ENCODE peak calls at places on chromosomes 1 and 21, in six cellular contexts. Q, F, I, W, D and X are unnamed samples.

GRCh38 chr1:209937996-209938959 is at the start of gene SYT14:
- DNase-seq in D (peak; percentile 3), I (peak; percentile 85), W (peak; percentile 82), Q (no peak), F (peak; percentile 15), X (no peak)

GRCh38 chr1:205319081-205320018 is 2.2 kb downstream of the NUAK2 start:
- DNase-seq in F (peak; percentile 91), W (peak; percentile 64), D (peak; percentile 28), I (no peak), Q (peak; percentile 58), X (peak; percentile 71)

GRCh38 chr1:16441312-16441641 is 753 bp downstream of the NECAP2 start:
- DNase-seq in Q (no peak), D (no peak), W (peak; percentile 7), I (no peak), F (no peak), X (no peak)

GRCh38 chr21:38784458-38785266 is 21.1 kb upstream of the ETS2 start:
- DNase-seq in W (no peak), I (no peak), D (no peak), F (no peak), Q (no peak), X (no peak)

GRCh38 chr1:240496941-240497340 is 115.0 kb downstream of the GREM2 start:
- DNase-seq in D (no peak), F (no peak), I (no peak), Q (no peak), W (no peak), X (no peak)

GRCh38 chr1:93347319-93347899 is 1.7 kb downstream of the DR1 start:
- DNase-seq in W (no peak), I (no peak), D (no peak), Q (no peak), F (no peak), X (no peak)

GRCh38 chr1:35587736-35588135 is 14.6 kb downstream of the TFAP2E start:
- DNase-seq in D (no peak), F (no peak), Q (no peak), I (no peak), W (no peak), X (no peak)

GRCh38 chr1:5875345-5875910 is 116.8 kb downstream of the NPHP4 start:
- DNase-seq in D (no peak), W (no peak), Q (no peak), F (no peak), I (no peak), X (no peak)

GRCh38 chr1:110829955-110830553 is 42.9 kb upstream of the CD53 start:
- DNase-seq in D (peak; percentile 10), I (no peak), W (peak; percentile 27), F (no peak), Q (no peak), X (peak; percentile 36)

GRCh38 chr1:41709873-41710272 is 208.8 kb downstream of the HIVEP3 start:
- DNase-seq in D (no peak), Q (no peak), F (no peak), I (no peak), W (no peak), X (no peak)

GRCh38 chr1:35691571-35692220 is 27.0 kb downstream of the C1orf216 start:
- DNase-seq in Q (no peak), I (no peak), W (no peak), F (no peak), D (no peak), X (no peak)

GRCh38 chr1:203473281-203473680 is 2.3 kb upstream of the PRELP start:
- DNase-seq in W (no peak), F (no peak), D (no peak), I (no peak), Q (no peak), X (no peak)

GRCh38 chr1:94801919-94802546 is 18.1 kb upstream of the SLC44A3 start:
- DNase-seq in Q (no peak), F (peak; percentile 40), W (peak; percentile 34), I (peak; percentile 78), D (no peak), X (no peak)